ENCODE peak calls at places on chromosomes 13 and 19, in four cellular contexts. E is K562, Q is HepG2, X is A549. T is an unnamed sample.

GRCh38 chr19:10353793-10354391 is 14.5 kb upstream of the ICAM3 start:
- DNase-seq in E (peak; percentile 84), Q (no peak), X (peak; percentile 56), T (peak; percentile 99)

GRCh38 chr19:33487901-33488817 is 33.4 kb downstream of the PEPD start:
- DNase-seq in E (no peak), Q (no peak), X (no peak), T (no peak)

GRCh38 chr19:4991996-4992698 is 23.2 kb downstream of the KDM4B start:
- DNase-seq in E (peak; percentile 27), Q (no peak), X (no peak), T (no peak)

GRCh38 chr13:78604782-78605611 is 1.6 kb upstream of the POU4F1 start:
- DNase-seq in E (peak; percentile 54), Q (peak; percentile 50), X (peak; percentile 61), T (no peak)

GRCh38 chr19:33194884-33195710 is 967 bp downstream of the LRP3 start:
- DNase-seq in E (no peak), Q (peak; percentile 67), X (peak; percentile 65), T (peak; percentile 73)

GRCh38 chr13:45482571-45483173 is 17.9 kb downstream of the COG3 start:
- DNase-seq in E (no peak), Q (no peak), X (no peak), T (no peak)

GRCh38 chr13:84400711-84401110 is 518.4 kb upstream of the SLITRK1 start:
- DNase-seq in E (no peak), Q (no peak), X (no peak), T (no peak)

GRCh38 chr13:30148791-30149190 is 158.6 kb downstream of the KATNAL1 start:
- DNase-seq in E (no peak), Q (no peak), X (no peak), T (no peak)

GRCh38 chr13:94415484-94415883 is 64.0 kb downstream of the DCT start:
- DNase-seq in E (no peak), Q (no peak), X (no peak), T (no peak)

GRCh38 chr19:45045671-45046353 is 7.0 kb downstream of the CLASRP start:
- DNase-seq in E (no peak), Q (peak; percentile 95), X (no peak), T (no peak)

GRCh38 chr13:80215368-80215767 is 125.6 kb downstream of the SPRY2 start:
- DNase-seq in E (no peak), Q (no peak), X (peak; percentile 35), T (no peak)

GRCh38 chr19:19649159-19649558 is 5.7 kb upstream of the GMIP start:
- DNase-seq in E (no peak), Q (no peak), X (no peak), T (no peak)

GRCh38 chr19:51971624-51972023 is 15.0 kb downstream of the ZNF350 start:
- DNase-seq in E (peak; percentile 32), Q (no peak), X (peak; percentile 66), T (no peak)

GRCh38 chr13:51717786-51718398 is 86.1 kb downstream of the DHRS12 start:
- DNase-seq in E (no peak), Q (no peak), X (no peak), T (no peak)

GRCh38 chr19:52039169-52039568 is 9.5 kb downstream of the ZNF432 start:
- DNase-seq in E (no peak), Q (no peak), X (no peak), T (no peak)

GRCh38 chr13:28719227-28719562 is 425 bp upstream of the SLC46A3 start:
- DNase-seq in E (no peak), Q (no peak), X (no peak), T (no peak)

GRCh38 chr19:41218615-41219507 is at the start of gene AXL:
- DNase-seq in E (no peak), Q (peak; percentile 25), X (peak; percentile 90), T (peak; percentile 90)

GRCh38 chr19:16899566-16900075 is 10.8 kb downstream of the F2RL3 start:
- DNase-seq in E (peak; percentile 74), Q (peak; percentile 22), X (peak; percentile 58), T (no peak)

GRCh38 chr13:30091035-30091434 is 216.3 kb downstream of the KATNAL1 start:
- DNase-seq in E (no peak), Q (no peak), X (no peak), T (no peak)

GRCh38 chr19:9785367-9786331 is 17.1 kb upstream of the ZNF846 start:
- DNase-seq in E (peak; percentile 96), Q (peak; percentile 90), X (peak; percentile 93), T (peak; percentile 97)

GRCh38 chr13:98941536-98941935 is 36.3 kb downstream of the DOCK9 start:
- DNase-seq in E (no peak), Q (no peak), X (no peak), T (no peak)

GRCh38 chr13:98942997-98943396 is 34.9 kb downstream of the DOCK9 start:
- DNase-seq in E (no peak), Q (no peak), X (no peak), T (no peak)

GRCh38 chr13:98941118-98941517 is 36.7 kb downstream of the DOCK9 start:
- DNase-seq in E (no peak), Q (no peak), X (no peak), T (no peak)

GRCh38 chr13:98944336-98944735 is 33.5 kb downstream of the DOCK9 start:
- DNase-seq in E (no peak), Q (no peak), X (no peak), T (no peak)

DNA sequence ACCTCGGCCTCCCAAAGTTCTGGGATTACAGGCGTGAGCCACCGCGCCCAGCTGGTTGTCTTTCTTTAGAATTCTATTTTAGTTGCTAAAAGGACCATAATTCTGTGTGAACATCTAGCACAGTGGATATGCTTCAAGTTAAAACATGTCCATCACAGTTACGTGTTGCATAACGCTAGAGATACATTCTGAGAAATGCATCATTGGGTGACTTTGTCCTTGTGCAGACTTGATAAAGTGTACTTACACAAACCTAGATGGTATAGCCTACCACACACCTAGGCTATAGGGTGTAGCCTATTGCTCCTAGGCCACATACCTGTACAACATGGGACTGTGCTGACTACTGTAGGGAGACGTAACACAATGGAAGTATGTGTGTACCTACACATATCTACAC is 35.4 kb downstream of the DOCK9 start:
- DNase-seq in E (no peak), Q (no peak), X (no peak), T (no peak)
- TF ChIP-seq RNF2 in E (no peak), Q (no peak), X (no peak), T (no peak)

DNA sequence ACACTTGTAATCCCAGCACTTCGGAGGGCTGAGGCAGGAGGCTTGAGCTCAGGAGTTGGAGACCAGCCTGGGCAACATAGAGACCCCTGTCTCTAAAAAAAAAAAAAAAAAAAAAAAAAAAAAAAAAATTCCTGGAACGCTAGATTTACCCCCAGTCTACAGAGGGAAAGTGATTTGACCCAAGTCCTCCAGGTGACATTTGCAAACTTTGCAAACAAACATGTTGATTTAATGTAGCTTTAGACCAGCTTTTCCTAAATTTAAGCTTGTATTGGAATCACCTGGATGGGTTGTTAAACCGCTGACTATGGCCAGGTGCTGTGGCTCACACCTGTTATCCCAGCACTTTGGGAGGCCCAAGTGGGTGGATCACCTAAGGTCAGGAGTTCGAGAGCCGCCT is 8.4 kb downstream of the CPT1C start:
- DNase-seq in E (no peak), Q (no peak), X (no peak), T (no peak)
- TF ChIP-seq RNF2 in E (no peak), Q (no peak), X (no peak), T (no peak)

GRCh38 chr13:112740502-112741131 is 50.8 kb downstream of the ATP11A start:
- DNase-seq in E (peak; percentile 59), Q (no peak), X (no peak), T (no peak)
- TF ChIP-seq RNF2 in E (no peak), Q (no peak), X (no peak), T (no peak)

GRCh38 chr13:73045036-73045435 is 13.8 kb upstream of the KLF5 start:
- DNase-seq in E (no peak), Q (no peak), X (no peak), T (no peak)

GRCh38 chr13:73039201-73040108 is 19.4 kb upstream of the KLF5 start:
- DNase-seq in E (no peak), Q (no peak), X (no peak), T (peak; percentile 3)

GRCh38 chr13:73038064-73038463 is 20.7 kb upstream of the KLF5 start:
- DNase-seq in E (no peak), Q (no peak), X (no peak), T (no peak)

GRCh38 chr13:73040479-73040878 is 18.3 kb upstream of the KLF5 start:
- DNase-seq in E (no peak), Q (peak; percentile 13), X (peak; percentile 88), T (no peak)

DNA sequence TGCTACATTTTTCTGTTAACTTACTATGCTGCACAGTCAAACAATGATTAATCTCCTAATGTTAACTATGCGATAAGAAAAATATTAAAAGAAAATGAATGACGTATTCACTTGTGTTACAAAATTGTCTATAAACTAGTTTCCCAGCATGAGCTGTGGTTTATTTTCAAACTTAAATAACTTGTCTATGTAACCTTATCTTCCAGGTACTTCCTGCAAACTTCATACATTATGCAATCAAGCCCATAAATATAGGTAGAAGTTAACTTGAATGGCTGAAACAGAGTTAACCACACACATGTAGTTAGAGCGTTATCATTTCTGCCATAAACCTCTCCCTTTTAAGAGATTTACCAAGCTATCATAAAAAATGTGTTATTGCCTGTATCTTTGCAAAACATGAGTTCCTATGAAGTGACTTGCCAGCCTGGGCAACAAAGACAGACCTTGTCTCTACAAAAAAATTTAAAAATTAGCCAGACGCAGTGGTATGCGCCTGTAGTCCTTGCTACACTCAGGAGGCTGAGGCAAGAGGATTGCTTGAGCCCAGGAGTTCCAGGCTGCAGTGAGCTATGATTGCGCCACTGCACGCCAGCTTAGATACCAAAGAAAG is 17.7 kb upstream of the KLF5 start:
- DNase-seq in E (peak; percentile 1), Q (peak; percentile 24), X (peak; percentile 86), T (no peak)
- TF ChIP-seq RNF2 in E (no peak), Q (no peak), X (no peak), T (no peak)

DNA sequence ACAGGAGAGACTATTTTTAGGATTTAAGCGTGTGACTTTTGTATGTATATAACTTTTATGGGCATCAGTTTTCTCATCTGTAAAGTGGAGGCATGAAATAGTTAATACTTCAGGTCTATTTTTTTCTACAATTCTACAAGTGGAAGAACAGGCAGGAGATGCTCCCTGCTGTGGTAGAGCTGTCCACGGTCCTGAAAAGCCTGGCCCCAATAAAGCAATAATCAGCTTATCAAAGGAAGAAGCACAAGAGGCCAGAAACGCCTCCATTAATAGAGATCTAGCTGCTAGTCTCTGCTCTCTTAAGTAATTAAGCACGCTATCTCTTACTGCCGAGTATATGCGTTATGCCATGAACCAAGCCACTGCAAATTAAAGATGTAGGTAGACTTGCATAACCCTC is 28.0 kb upstream of the WASF3 start:
- DNase-seq in E (peak; percentile 43), Q (peak; percentile 15), X (peak; percentile 3), T (peak; percentile 43)
- TF ChIP-seq RNF2 in E (no peak), Q (no peak), X (no peak), T (no peak)

GRCh38 chr13:50410921-50411712 is 395.9 kb downstream of the KCNRG start:
- DNase-seq in E (peak; percentile 91), Q (peak; percentile 22), X (peak; percentile 67), T (no peak)
- TF ChIP-seq RNF2 in E (no peak), Q (no peak), X (no peak), T (no peak)

T was measured in H1.